ENCODE peak calls at places on chromosome 14, in seven cellular contexts. One of them, this sample, is unnamed.

GRCh38 chr14:101104485-101104884 is 201.0 kb upstream of the RTL1 start:
- DNase-seq in GM13977: no peak
- DNase-seq in smooth muscle cell of the brain vasculature: no peak
- DNase-seq in mucosa of descending colon: no peak
- DNase-seq in NCI-H2029: no peak
- DNase-seq in germinal center: no peak
- DNase-seq in dorsolateral prefrontal cortex: no peak
- DNase-seq in this sample: no peak

GRCh38 chr14:92626041-92626440 is 112.5 kb downstream of the RIN3 start:
- DNase-seq in GM13977: no peak
- DNase-seq in smooth muscle cell of the brain vasculature: no peak
- DNase-seq in mucosa of descending colon: no peak
- DNase-seq in NCI-H2029: no peak
- DNase-seq in germinal center: no peak
- DNase-seq in dorsolateral prefrontal cortex: no peak
- DNase-seq in this sample: no peak

GRCh38 chr14:93961610-93962009 is 14.8 kb downstream of the ASB2 start:
- DNase-seq in GM13977: no peak
- DNase-seq in smooth muscle cell of the brain vasculature: no peak
- DNase-seq in mucosa of descending colon: no peak
- DNase-seq in NCI-H2029: no peak
- DNase-seq in germinal center: no peak
- DNase-seq in dorsolateral prefrontal cortex: no peak
- DNase-seq in this sample: no peak

GRCh38 chr14:86166541-86166940 is 636.6 kb downstream of the FLRT2 start:
- DNase-seq in GM13977: no peak
- DNase-seq in smooth muscle cell of the brain vasculature: no peak
- DNase-seq in mucosa of descending colon: no peak
- DNase-seq in NCI-H2029: no peak
- DNase-seq in germinal center: no peak
- DNase-seq in dorsolateral prefrontal cortex: no peak
- DNase-seq in this sample: no peak

GRCh38 chr14:68364823-68365222 is 428.0 kb downstream of the ZFP36L1 start:
- DNase-seq in GM13977: no peak
- DNase-seq in smooth muscle cell of the brain vasculature: no peak
- DNase-seq in mucosa of descending colon: no peak
- DNase-seq in NCI-H2029: no peak
- DNase-seq in germinal center: no peak
- DNase-seq in dorsolateral prefrontal cortex: no peak
- DNase-seq in this sample: no peak

GRCh38 chr14:64625363-64626232 is 75.8 kb downstream of the PPP1R36 start:
- DNase-seq in GM13977: no peak
- DNase-seq in smooth muscle cell of the brain vasculature: no peak
- DNase-seq in mucosa of descending colon: peak
- DNase-seq in NCI-H2029: no peak
- DNase-seq in germinal center: no peak
- DNase-seq in dorsolateral prefrontal cortex: no peak
- DNase-seq in this sample: no peak

GRCh38 chr14:53355581-53356112 is 202.5 kb upstream of the DDHD1 start:
- DNase-seq in GM13977: no peak
- DNase-seq in smooth muscle cell of the brain vasculature: peak
- DNase-seq in mucosa of descending colon: no peak
- DNase-seq in NCI-H2029: no peak
- DNase-seq in germinal center: no peak
- DNase-seq in dorsolateral prefrontal cortex: no peak
- DNase-seq in this sample: no peak

GRCh38 chr14:100065161-100065871 is at the start of gene EVL:
- DNase-seq in GM13977: peak
- DNase-seq in smooth muscle cell of the brain vasculature: no peak
- DNase-seq in mucosa of descending colon: peak
- DNase-seq in NCI-H2029: no peak
- DNase-seq in germinal center: peak
- DNase-seq in dorsolateral prefrontal cortex: no peak
- DNase-seq in this sample: no peak

GRCh38 chr14:71363961-71364360 is 456.7 kb downstream of the PCNX1 start:
- DNase-seq in GM13977: no peak
- DNase-seq in smooth muscle cell of the brain vasculature: no peak
- DNase-seq in mucosa of descending colon: no peak
- DNase-seq in NCI-H2029: no peak
- DNase-seq in germinal center: no peak
- DNase-seq in dorsolateral prefrontal cortex: no peak
- DNase-seq in this sample: no peak

GRCh38 chr14:63045612-63046320 is 508 bp upstream of the KCNH5 start:
- DNase-seq in GM13977: no peak
- DNase-seq in smooth muscle cell of the brain vasculature: no peak
- DNase-seq in mucosa of descending colon: peak
- DNase-seq in NCI-H2029: peak
- DNase-seq in germinal center: no peak
- DNase-seq in dorsolateral prefrontal cortex: peak
- DNase-seq in this sample: no peak

GRCh38 chr14:89141862-89142261 is 275.2 kb downstream of the FOXN3 start:
- DNase-seq in GM13977: no peak
- DNase-seq in smooth muscle cell of the brain vasculature: no peak
- DNase-seq in mucosa of descending colon: no peak
- DNase-seq in NCI-H2029: no peak
- DNase-seq in germinal center: no peak
- DNase-seq in dorsolateral prefrontal cortex: no peak
- DNase-seq in this sample: no peak

GRCh38 chr14:49933704-49934103 is 40.8 kb downstream of the ARF6 start:
- DNase-seq in GM13977: no peak
- DNase-seq in smooth muscle cell of the brain vasculature: no peak
- DNase-seq in mucosa of descending colon: no peak
- DNase-seq in NCI-H2029: no peak
- DNase-seq in germinal center: no peak
- DNase-seq in dorsolateral prefrontal cortex: no peak
- DNase-seq in this sample: no peak

GRCh38 chr14:33986804-33987203 is 35.9 kb upstream of the EGLN3 start:
- DNase-seq in GM13977: no peak
- DNase-seq in smooth muscle cell of the brain vasculature: no peak
- DNase-seq in mucosa of descending colon: no peak
- DNase-seq in NCI-H2029: no peak
- DNase-seq in germinal center: no peak
- DNase-seq in dorsolateral prefrontal cortex: no peak
- DNase-seq in this sample: no peak

GRCh38 chr14:100899841-100900771 is 3.4 kb downstream of the RTL1 start:
- DNase-seq in GM13977: peak
- DNase-seq in smooth muscle cell of the brain vasculature: no peak
- DNase-seq in mucosa of descending colon: no peak
- DNase-seq in NCI-H2029: no peak
- DNase-seq in germinal center: no peak
- DNase-seq in dorsolateral prefrontal cortex: no peak
- DNase-seq in this sample: no peak

This sample was measured in glomerular endothelial cell.